ENCODE peak calls at places on chromosomes 6 and 20, in six cellular contexts. T, Y, X, A, J and M are unnamed samples.

GRCh38 chr6:36351152-36351571 is 14.5 kb upstream of the BNIP5 start:
- DNase-seq in T (peak), Y (no peak), X (no peak), A (no peak), J (peak), M (no peak)

GRCh38 chr6:155402656-155403304 is 52.9 kb downstream of the NOX3 start:
- DNase-seq in T (no peak), Y (no peak), X (no peak), A (no peak), J (no peak), M (no peak)

GRCh38 chr20:56554869-56555268 is 21.8 kb downstream of the FAM209B start:
- DNase-seq in T (peak), Y (peak), X (no peak), A (no peak), J (peak), M (peak)

GRCh38 chr6:129117355-129117754 is 234.4 kb downstream of the LAMA2 start:
- DNase-seq in T (no peak), Y (no peak), X (no peak), A (no peak), J (no peak), M (no peak)

GRCh38 chr20:57509665-57510237 is 15.2 kb downstream of the CTCFL start:
- DNase-seq in T (no peak), Y (no peak), X (no peak), A (no peak), J (peak), M (peak)

GRCh38 chr6:20835315-20836010 is 301.2 kb downstream of the CDKAL1 start:
- DNase-seq in T (no peak), Y (no peak), X (no peak), A (no peak), J (no peak), M (no peak)

GRCh38 chr20:33859157-33859695 is 48.1 kb downstream of the CHMP4B start:
- DNase-seq in T (no peak), Y (no peak), X (no peak), A (no peak), J (peak), M (no peak)

GRCh38 chr20:41317536-41318270 is at the start of gene ZHX3:
- DNase-seq in T (peak), Y (peak), X (peak), A (peak), J (peak), M (peak)

GRCh38 chr6:36984581-36985383 is 1.2 kb downstream of the MTCH1 start:
- DNase-seq in T (peak), Y (peak), X (peak), A (peak), J (peak), M (peak)

GRCh38 chr20:24529032-24529431 is 59.6 kb downstream of the SYNDIG1 start:
- DNase-seq in T (no peak), Y (no peak), X (no peak), A (no peak), J (no peak), M (no peak)

GRCh38 chr20:1946762-1947534 is 46.9 kb downstream of the PDYN start:
- DNase-seq in T (peak), Y (peak), X (peak), A (peak), J (peak), M (peak)

GRCh38 chr6:89670935-89671565 is 32.5 kb upstream of the LYRM2 start:
- DNase-seq in T (no peak), Y (no peak), X (no peak), A (no peak), J (peak), M (no peak)
- H2AK5ac ChIP-seq in T (no peak), Y (no peak), X (peak), A (no peak), J (no peak), M (no peak)

GRCh38 chr6:118284736-118285360 is 263.2 kb upstream of the PLN start:
- DNase-seq in T (peak), Y (peak), X (no peak), A (no peak), J (no peak), M (no peak)
- H3K4me3 ChIP-seq in T (no peak), Y (no peak), X (no peak), A (no peak), J (no peak), M (no peak)

GRCh38 chr20:61436674-61437279 is 184.7 kb downstream of the CDH4 start:
- DNase-seq in T (peak), Y (peak), X (peak), A (peak), J (no peak), M (peak)
- H2AK5ac ChIP-seq in T (peak), Y (no peak), X (peak), A (peak), J (no peak), M (no peak)

DNA sequence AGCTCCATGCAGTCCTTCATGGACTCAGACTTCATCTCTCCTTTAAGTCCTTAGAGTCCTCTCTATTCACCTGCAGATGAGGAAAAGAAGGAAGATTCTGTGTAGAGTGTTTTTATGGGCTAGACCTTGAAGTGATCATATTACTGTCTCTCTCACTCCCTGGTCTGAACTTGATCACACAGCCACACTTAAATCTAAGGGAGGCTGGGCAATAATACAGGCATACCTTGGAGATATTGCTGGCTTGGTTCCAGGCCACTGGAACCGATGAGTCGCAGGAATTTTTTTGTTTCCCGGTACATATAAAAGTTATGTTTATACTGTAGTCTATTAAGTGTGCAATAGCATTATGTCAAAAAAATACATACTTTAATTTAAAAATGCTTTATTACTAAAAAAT is 59.2 kb upstream of the FOXO3 start:
- DNase-seq in T (peak), Y (no peak), X (no peak), A (no peak), J (no peak), M (no peak)
- H3K4me3 ChIP-seq in T (no peak), Y (no peak), X (no peak), A (no peak), J (no peak), M (no peak)

GRCh38 chr6:71334768-71335167 is 46.2 kb downstream of the OGFRL1 start:
- DNase-seq in T (no peak), Y (no peak), X (no peak), A (no peak), J (peak), M (no peak)

GRCh38 chr6:71333700-71334099 is 45.1 kb downstream of the OGFRL1 start:
- DNase-seq in T (peak), Y (peak), X (no peak), A (no peak), J (peak), M (no peak)

GRCh38 chr6:71333050-71333449 is 44.4 kb downstream of the OGFRL1 start:
- DNase-seq in T (no peak), Y (no peak), X (no peak), A (no peak), J (no peak), M (no peak)

GRCh38 chr6:71336901-71337300 is 48.3 kb downstream of the OGFRL1 start:
- DNase-seq in T (no peak), Y (no peak), X (no peak), A (no peak), J (no peak), M (no peak)

GRCh38 chr6:71335544-71335943 is 46.9 kb downstream of the OGFRL1 start:
- DNase-seq in T (no peak), Y (no peak), X (no peak), A (no peak), J (no peak), M (no peak)
- H2AK5ac ChIP-seq in T (no peak), Y (no peak), X (no peak), A (no peak), J (no peak), M (no peak)